ENCODE peak calls at places on chromosomes 16 and 17, in four cellular contexts. One of them, this sample, is unnamed.

GRCh38 chr17:66200685-66201092 is 8.8 kb upstream of the CEP112 start:
- DNase-seq in K562: peak
- DNase-seq in GM12878: no peak
- DNase-seq in HepG2: peak
- DNase-seq in this sample: peak

GRCh38 chr16:72552675-72553074 is 380.7 kb upstream of the PMFBP1 start:
- DNase-seq in K562: no peak
- DNase-seq in GM12878: no peak
- DNase-seq in HepG2: no peak
- DNase-seq in this sample: no peak

GRCh38 chr16:17070882-17071592 is 399.7 kb downstream of the XYLT1 start:
- DNase-seq in K562: no peak
- DNase-seq in GM12878: peak
- DNase-seq in HepG2: no peak
- DNase-seq in this sample: no peak

GRCh38 chr17:17774009-17774881 is 62.5 kb downstream of the SREBF1 start:
- DNase-seq in K562: no peak
- DNase-seq in GM12878: no peak
- DNase-seq in HepG2: no peak
- DNase-seq in this sample: no peak

GRCh38 chr16:19396555-19397011 is 21.1 kb upstream of the TMC5 start:
- DNase-seq in K562: no peak
- DNase-seq in GM12878: no peak
- DNase-seq in HepG2: no peak
- DNase-seq in this sample: no peak

GRCh38 chr17:73343168-73343634 is 31.4 kb upstream of the CDC42EP4 start:
- DNase-seq in K562: no peak
- DNase-seq in GM12878: no peak
- DNase-seq in HepG2: no peak
- DNase-seq in this sample: no peak

GRCh38 chr17:1617620-1618174 is 10.9 kb downstream of the SLC43A2 start:
- DNase-seq in K562: peak
- DNase-seq in GM12878: no peak
- DNase-seq in HepG2: no peak
- DNase-seq in this sample: peak

GRCh38 chr17:7897773-7898172 is 9.2 kb downstream of the CHD3 start:
- DNase-seq in K562: peak
- DNase-seq in GM12878: no peak
- DNase-seq in HepG2: peak
- DNase-seq in this sample: peak

GRCh38 chr17:18315498-18316360 is 636 bp downstream of the SMCR8 start:
- DNase-seq in K562: no peak
- DNase-seq in GM12878: no peak
- DNase-seq in HepG2: no peak
- DNase-seq in this sample: no peak

GRCh38 chr17:76943781-76944213 is 75.6 kb downstream of the MGAT5B start:
- DNase-seq in K562: no peak
- DNase-seq in GM12878: no peak
- DNase-seq in HepG2: no peak
- DNase-seq in this sample: no peak

GRCh38 chr17:27244481-27245223 is 49.3 kb upstream of the WSB1 start:
- DNase-seq in K562: no peak
- DNase-seq in GM12878: no peak
- DNase-seq in HepG2: peak
- DNase-seq in this sample: no peak

GRCh38 chr17:19672009-19672837 is 23.7 kb downstream of the ALDH3A2 start:
- DNase-seq in K562: no peak
- DNase-seq in GM12878: no peak
- DNase-seq in HepG2: peak
- DNase-seq in this sample: no peak

GRCh38 chr16:674968-675883 is at the start of gene RHBDL1:
- DNase-seq in K562: peak
- DNase-seq in GM12878: no peak
- DNase-seq in HepG2: peak
- DNase-seq in this sample: peak

GRCh38 chr16:12257926-12258561 is 281.5 kb downstream of the SNX29 start:
- DNase-seq in K562: peak
- DNase-seq in GM12878: no peak
- DNase-seq in HepG2: peak
- DNase-seq in this sample: no peak

GRCh38 chr16:59060212-59060611 is 326.1 kb upstream of the GOT2 start:
- DNase-seq in K562: no peak
- DNase-seq in GM12878: no peak
- DNase-seq in HepG2: no peak
- DNase-seq in this sample: no peak

GRCh38 chr17:40118093-40118492 is 3.7 kb upstream of the MSL1 start:
- DNase-seq in K562: no peak
- DNase-seq in GM12878: no peak
- DNase-seq in HepG2: no peak
- DNase-seq in this sample: no peak
- TF ChIP-seq FOXK2 in K562: no peak
- TF ChIP-seq FOXK2 in GM12878: no peak
- TF ChIP-seq FOXK2 in HepG2: no peak
- TF ChIP-seq FOXK2 in this sample: no peak

DNA sequence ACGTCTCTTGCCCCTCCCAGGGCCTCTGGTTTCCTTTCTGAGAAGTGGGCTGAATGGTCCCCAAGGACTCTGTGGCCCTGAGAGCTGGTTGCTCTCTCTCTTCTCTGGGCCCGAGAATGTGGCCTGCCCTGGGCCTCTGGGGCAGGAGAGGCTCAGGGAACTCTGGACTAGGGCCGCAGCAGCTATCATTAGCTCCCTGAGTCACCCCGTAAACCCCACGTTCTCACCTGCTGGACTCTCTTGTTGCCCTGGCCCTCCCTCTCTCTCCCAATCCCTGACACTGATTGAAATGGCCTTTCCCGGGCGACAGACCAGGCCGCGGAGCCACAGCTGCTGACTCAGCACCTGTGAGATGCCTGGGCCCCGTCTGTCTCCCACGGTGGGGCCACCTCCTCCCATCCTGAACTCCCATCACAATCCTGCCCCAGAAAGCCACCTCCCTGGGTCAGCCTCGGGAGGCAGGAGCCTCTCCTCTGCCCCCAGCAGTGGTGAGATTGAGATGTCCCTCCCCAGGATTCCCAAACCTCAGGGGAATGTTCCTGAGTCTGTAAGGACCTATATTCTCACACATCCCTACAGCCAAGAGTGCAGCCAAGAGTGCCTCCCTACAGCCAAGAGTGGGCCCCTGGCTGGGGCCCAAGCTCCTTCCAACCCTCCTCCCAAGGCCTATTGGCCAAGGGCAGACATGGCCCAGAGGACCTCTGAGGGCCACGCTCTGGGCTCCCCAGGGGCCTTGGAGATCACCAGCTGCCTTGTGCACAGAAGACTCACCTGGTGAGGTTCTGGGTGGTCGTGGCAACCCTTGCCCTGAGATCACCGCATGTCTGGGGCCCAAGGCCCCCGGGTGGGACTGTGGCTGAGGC is 476 bp downstream of the TRPV3 start:
- DNase-seq in K562: no peak
- DNase-seq in GM12878: no peak
- DNase-seq in HepG2: no peak
- DNase-seq in this sample: no peak
- TF ChIP-seq FOXM1 in K562: no peak
- TF ChIP-seq FOXM1 in GM12878: no peak
- TF ChIP-seq FOXM1 in HepG2: no peak
- TF ChIP-seq FOXM1 in this sample: no peak

GRCh38 chr16:78237856-78238255 is 138.4 kb downstream of the WWOX start:
- DNase-seq in K562: no peak
- DNase-seq in GM12878: no peak
- DNase-seq in HepG2: no peak
- DNase-seq in this sample: no peak
- TF ChIP-seq FOXK2 in K562: no peak
- TF ChIP-seq FOXK2 in GM12878: no peak
- TF ChIP-seq FOXK2 in HepG2: no peak
- TF ChIP-seq FOXK2 in this sample: no peak

DNA sequence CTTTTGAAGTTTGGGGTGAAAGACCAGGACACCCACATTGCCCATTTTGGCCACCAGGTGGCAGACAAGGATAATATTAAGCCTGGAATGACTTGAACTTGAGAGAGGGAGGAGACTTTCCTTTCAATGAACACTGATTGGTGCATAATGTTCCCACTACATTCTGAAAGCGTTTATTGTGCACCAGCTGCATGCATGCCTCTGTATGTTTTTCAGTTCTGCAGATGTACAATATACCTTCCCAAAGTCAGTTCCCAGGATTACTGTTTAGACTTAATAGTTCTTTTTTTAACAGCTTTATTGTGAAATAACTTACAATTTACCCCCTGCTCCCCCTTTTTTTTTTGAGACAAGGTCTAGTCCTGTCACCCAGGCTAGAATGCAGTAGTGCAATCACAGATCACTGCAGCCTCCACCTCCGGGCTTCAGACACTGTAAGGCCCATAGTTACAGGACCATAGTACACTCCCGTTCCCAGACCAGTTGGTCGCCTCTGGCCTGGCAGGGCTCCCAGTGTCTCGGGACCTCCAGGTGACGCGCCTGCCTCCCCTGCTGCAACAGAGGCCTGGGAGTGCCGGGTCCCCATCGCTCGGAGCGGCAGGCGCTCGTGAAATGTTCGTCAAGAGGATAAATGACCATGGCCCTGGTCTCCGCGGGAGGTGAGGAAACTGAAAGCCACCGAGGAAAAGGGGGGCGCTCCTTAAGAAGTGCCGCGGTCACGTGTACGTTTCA is 12.2 kb downstream of the CES2 start:
- DNase-seq in K562: peak
- DNase-seq in GM12878: peak
- DNase-seq in HepG2: peak
- DNase-seq in this sample: peak
- TF ChIP-seq FOXM1 in K562: no peak
- TF ChIP-seq FOXM1 in GM12878: no peak
- TF ChIP-seq FOXM1 in HepG2: no peak
- TF ChIP-seq FOXM1 in this sample: no peak

GRCh38 chr17:51351090-51351489 is 90.7 kb downstream of the UTP18 start:
- DNase-seq in K562: no peak
- DNase-seq in GM12878: no peak
- DNase-seq in HepG2: no peak
- DNase-seq in this sample: no peak

GRCh38 chr17:51347851-51348584 is 87.7 kb downstream of the UTP18 start:
- DNase-seq in K562: no peak
- DNase-seq in GM12878: no peak
- DNase-seq in HepG2: no peak
- DNase-seq in this sample: no peak

GRCh38 chr17:51342257-51342656 is 81.9 kb downstream of the UTP18 start:
- DNase-seq in K562: no peak
- DNase-seq in GM12878: no peak
- DNase-seq in HepG2: no peak
- DNase-seq in this sample: no peak

GRCh38 chr17:51341457-51341856 is 81.1 kb downstream of the UTP18 start:
- DNase-seq in K562: no peak
- DNase-seq in GM12878: no peak
- DNase-seq in HepG2: no peak
- DNase-seq in this sample: no peak

GRCh38 chr17:51346218-51346982 is 86.1 kb downstream of the UTP18 start:
- DNase-seq in K562: no peak
- DNase-seq in GM12878: no peak
- DNase-seq in HepG2: peak
- DNase-seq in this sample: no peak
- TF ChIP-seq FOXK2 in K562: no peak
- TF ChIP-seq FOXK2 in GM12878: no peak
- TF ChIP-seq FOXK2 in HepG2: no peak
- TF ChIP-seq FOXK2 in this sample: no peak

GRCh38 chr17:78664476-78665384 is 87.5 kb upstream of the DNAH17 start:
- DNase-seq in K562: no peak
- DNase-seq in GM12878: no peak
- DNase-seq in HepG2: peak
- DNase-seq in this sample: no peak
- TF ChIP-seq FOXM1 in K562: no peak
- TF ChIP-seq FOXM1 in GM12878: no peak
- TF ChIP-seq FOXM1 in HepG2: no peak
- TF ChIP-seq FOXM1 in this sample: no peak

DNA sequence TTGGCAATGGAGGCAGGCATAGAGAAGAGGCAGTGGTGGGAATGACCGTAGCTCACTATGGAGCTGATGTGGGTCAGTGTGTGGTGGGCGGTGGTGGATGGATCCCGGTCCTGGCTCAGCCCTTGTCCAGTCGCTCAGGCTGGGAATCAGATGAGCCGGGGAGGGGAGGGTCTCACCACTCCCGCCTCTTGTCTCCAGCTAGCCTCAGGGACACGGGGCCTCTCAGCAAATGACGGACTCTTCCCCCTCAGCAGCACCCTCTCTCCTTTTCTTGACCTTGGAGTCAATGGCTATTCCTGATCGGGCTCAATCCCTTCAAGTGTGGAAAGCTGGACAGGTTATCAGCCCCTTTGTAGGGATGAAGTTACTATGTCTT is 208.5 kb downstream of the NTN1 start:
- DNase-seq in K562: no peak
- DNase-seq in GM12878: no peak
- DNase-seq in HepG2: no peak
- DNase-seq in this sample: no peak
- TF ChIP-seq FOXK2 in K562: no peak
- TF ChIP-seq FOXK2 in GM12878: no peak
- TF ChIP-seq FOXK2 in HepG2: no peak
- TF ChIP-seq FOXK2 in this sample: no peak

This sample was measured in HEK293T.